ENCODE peak calls at places on chromosomes 13 and 19, in four cellular contexts. One of them, this sample, is unnamed.

GRCh38 chr19:58573658-58574164 is 576 bp upstream of the MZF1 start:
- DNase-seq in mesendoderm: no peak
- DNase-seq in H1: no peak
- DNase-seq in IMR-90: no peak
- DNase-seq in this sample: no peak

GRCh38 chr13:112217431-112217830 is 150.5 kb downstream of the SOX1 start:
- DNase-seq in H1: no peak
- DNase-seq in IMR-90: no peak
- DNase-seq in mesendoderm: no peak
- DNase-seq in this sample: no peak

GRCh38 chr13:99721606-99722384 is 220.5 kb downstream of the TM9SF2 start:
- DNase-seq in IMR-90: no peak
- DNase-seq in H1: peak; percentile 38
- DNase-seq in mesendoderm: no peak
- DNase-seq in this sample: peak; percentile 84

GRCh38 chr13:27712421-27712820 is 79.9 kb upstream of the GSX1 start:
- DNase-seq in mesendoderm: no peak
- DNase-seq in H1: no peak
- DNase-seq in IMR-90: no peak
- DNase-seq in this sample: no peak

GRCh38 chr19:34838248-34838647 is 65.2 kb upstream of the ZNF599 start:
- DNase-seq in H1: no peak
- DNase-seq in mesendoderm: peak; percentile 49
- DNase-seq in IMR-90: no peak
- DNase-seq in this sample: no peak

GRCh38 chr19:30670562-30671513 is 298.7 kb downstream of the ZNF536 start:
- DNase-seq in H1: no peak
- DNase-seq in mesendoderm: no peak
- DNase-seq in IMR-90: no peak
- DNase-seq in this sample: no peak

GRCh38 chr19:32692727-32693061 is 1.1 kb downstream of the NUDT19 start:
- DNase-seq in IMR-90: no peak
- DNase-seq in mesendoderm: no peak
- DNase-seq in H1: no peak
- DNase-seq in this sample: no peak

GRCh38 chr19:17073869-17074627 is 1.2 kb downstream of the HAUS8 start:
- DNase-seq in IMR-90: peak; percentile 16
- DNase-seq in H1: no peak
- DNase-seq in mesendoderm: peak; percentile 66
- DNase-seq in this sample: no peak

GRCh38 chr13:112871742-112872141 is 97.3 kb upstream of the MCF2L start:
- DNase-seq in mesendoderm: no peak
- DNase-seq in IMR-90: no peak
- DNase-seq in H1: no peak
- DNase-seq in this sample: no peak

GRCh38 chr19:50461066-50461875 is 15.0 kb upstream of the EMC10 start:
- DNase-seq in IMR-90: peak; percentile 64
- DNase-seq in H1: peak; percentile 84
- DNase-seq in mesendoderm: peak; percentile 72
- DNase-seq in this sample: peak; percentile 71

GRCh38 chr19:1514986-1515721 is 2.3 kb upstream of the ADAMTSL5 start:
- DNase-seq in mesendoderm: no peak
- DNase-seq in H1: no peak
- DNase-seq in IMR-90: no peak
- DNase-seq in this sample: no peak

GRCh38 chr19:2413159-2413558 is 14.2 kb downstream of the TIMM13 start:
- DNase-seq in IMR-90: no peak
- DNase-seq in H1: no peak
- DNase-seq in mesendoderm: no peak
- DNase-seq in this sample: no peak

GRCh38 chr13:100520936-100521765 is 67.4 kb downstream of the GGACT start:
- DNase-seq in mesendoderm: no peak
- DNase-seq in IMR-90: no peak
- DNase-seq in H1: no peak
- DNase-seq in this sample: no peak

GRCh38 chr19:57245959-57246358 is 5.5 kb downstream of the ZNF805 start:
- DNase-seq in H1: no peak
- DNase-seq in mesendoderm: no peak
- DNase-seq in IMR-90: no peak
- DNase-seq in this sample: no peak

GRCh38 chr13:79711631-79712030 is 230.7 kb downstream of the NDFIP2 start:
- DNase-seq in mesendoderm: no peak
- DNase-seq in H1: no peak
- DNase-seq in IMR-90: no peak
- DNase-seq in this sample: no peak

GRCh38 chr13:31131470-31131961 is 30.2 kb downstream of the HSPH1 start:
- DNase-seq in mesendoderm: no peak
- DNase-seq in IMR-90: no peak
- DNase-seq in H1: no peak
- DNase-seq in this sample: no peak

GRCh38 chr19:32104465-32105235 is 240.8 kb upstream of the ZNF507 start:
- DNase-seq in H1: peak; percentile 37
- DNase-seq in IMR-90: no peak
- DNase-seq in mesendoderm: no peak
- DNase-seq in this sample: no peak

GRCh38 chr19:17326595-17326966 is 8.1 kb downstream of the ANO8 start:
- DNase-seq in mesendoderm: peak; percentile 89
- DNase-seq in IMR-90: no peak
- DNase-seq in H1: no peak
- DNase-seq in this sample: no peak

GRCh38 chr13:80204642-80205041 is 136.3 kb downstream of the SPRY2 start:
- DNase-seq in mesendoderm: no peak
- DNase-seq in IMR-90: peak; percentile 38
- DNase-seq in H1: no peak
- DNase-seq in this sample: no peak

GRCh38 chr19:38721977-38722773 is 22.1 kb downstream of the CAPN12 start:
- DNase-seq in IMR-90: no peak
- DNase-seq in H1: no peak
- DNase-seq in mesendoderm: no peak
- DNase-seq in this sample: peak; percentile 46

GRCh38 chr13:108093616-108094015 is 121.7 kb downstream of the LIG4 start:
- DNase-seq in H1: no peak
- DNase-seq in IMR-90: no peak
- DNase-seq in mesendoderm: no peak
- DNase-seq in this sample: no peak

GRCh38 chr19:40611096-40611495 is 9.9 kb downstream of the LTBP4 start:
- DNase-seq in mesendoderm: no peak
- DNase-seq in H1: no peak
- DNase-seq in IMR-90: no peak
- DNase-seq in this sample: no peak

GRCh38 chr13:29817604-29818378 is 32.6 kb downstream of the UBL3 start:
- DNase-seq in H1: no peak
- DNase-seq in mesendoderm: no peak
- DNase-seq in IMR-90: peak; percentile 23
- DNase-seq in this sample: no peak

GRCh38 chr19:1441022-1441426 is 2.8 kb downstream of the RPS15 start:
- DNase-seq in mesendoderm: no peak
- DNase-seq in H1: no peak
- DNase-seq in IMR-90: no peak
- DNase-seq in this sample: no peak

GRCh38 chr19:21463449-21464105 is 41.8 kb upstream of the ZNF429 start:
- DNase-seq in H1: peak; percentile 81
- DNase-seq in IMR-90: no peak
- DNase-seq in mesendoderm: peak; percentile 98
- DNase-seq in this sample: peak; percentile 72

GRCh38 chr13:65966991-65967451 is 1263.1 kb downstream of the PCDH9 start:
- DNase-seq in H1: no peak
- DNase-seq in mesendoderm: peak; percentile 92
- DNase-seq in IMR-90: peak; percentile 45
- DNase-seq in this sample: no peak

GRCh38 chr19:55247621-55248099 is 11.2 kb downstream of the PPP6R1 start:
- DNase-seq in IMR-90: no peak
- DNase-seq in H1: no peak
- DNase-seq in mesendoderm: peak; percentile 54
- DNase-seq in this sample: no peak

GRCh38 chr13:109182777-109183465 is 553.5 kb downstream of the MYO16 start:
- DNase-seq in IMR-90: peak; percentile 22
- DNase-seq in H1: no peak
- DNase-seq in mesendoderm: peak; percentile 91
- DNase-seq in this sample: no peak

GRCh38 chr13:59641758-59642157 is 522.0 kb downstream of the DIAPH3 start:
- DNase-seq in H1: no peak
- DNase-seq in mesendoderm: peak; percentile 22
- DNase-seq in IMR-90: no peak
- DNase-seq in this sample: no peak

GRCh38 chr19:47226426-47227346 is 4.3 kb downstream of the BBC3 start:
- DNase-seq in mesendoderm: peak; percentile 89
- DNase-seq in IMR-90: peak; percentile 67
- DNase-seq in H1: peak; percentile 69
- DNase-seq in this sample: no peak

GRCh38 chr19:47227347-47228167 is 3.4 kb downstream of the BBC3 start:
- DNase-seq in H1: peak; percentile 94
- DNase-seq in mesendoderm: peak; percentile 100
- DNase-seq in IMR-90: peak; percentile 94
- DNase-seq in this sample: peak; percentile 96

GRCh38 chr19:47228937-47229673 is 1.9 kb downstream of the BBC3 start:
- DNase-seq in IMR-90: peak; percentile 61
- DNase-seq in H1: no peak
- DNase-seq in mesendoderm: peak; percentile 43
- DNase-seq in this sample: no peak

GRCh38 chr19:47228168-47228936 is 2.6 kb downstream of the BBC3 start:
- DNase-seq in H1: peak; percentile 72
- DNase-seq in IMR-90: peak; percentile 17
- DNase-seq in mesendoderm: peak; percentile 71
- DNase-seq in this sample: no peak

DNA sequence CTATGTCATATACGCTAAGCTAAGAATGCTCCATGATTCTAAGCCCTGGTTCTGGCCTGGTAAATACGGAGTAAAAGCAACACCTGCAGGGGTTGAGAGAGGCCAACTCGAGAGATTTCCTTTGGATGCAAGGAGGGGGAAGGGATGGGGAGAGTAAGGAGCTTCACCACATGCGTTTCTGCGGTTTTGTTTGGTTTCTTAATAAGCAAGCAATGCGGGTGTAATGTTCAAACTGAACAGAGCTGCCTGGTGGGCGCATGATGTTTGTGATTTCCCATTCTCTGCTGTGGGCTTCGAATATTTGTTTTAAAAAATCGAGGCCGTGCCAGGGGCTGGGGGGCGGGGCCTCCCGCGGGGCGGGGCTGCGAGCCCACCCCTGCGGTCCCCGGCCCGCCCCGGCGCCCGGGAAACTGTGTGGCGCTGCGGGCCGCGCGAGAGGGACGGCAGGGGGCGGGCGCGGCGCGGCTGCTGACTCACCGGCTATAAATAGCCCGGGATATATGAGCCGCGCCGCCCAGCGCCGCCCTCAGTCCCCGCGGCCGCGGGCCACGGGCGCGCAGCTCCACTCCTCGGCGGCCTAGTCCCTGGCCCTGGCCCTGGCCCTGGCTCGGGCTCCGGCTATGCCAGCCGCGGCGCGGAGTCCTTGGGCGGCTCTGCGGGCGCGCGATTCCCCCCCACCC is 5.1 kb downstream of the BBC3 start:
- DNase-seq in mesendoderm: peak; percentile 94
- DNase-seq in IMR-90: peak; percentile 84
- DNase-seq in H1: peak; percentile 91
- DNase-seq in this sample: peak; percentile 87
- H2BK15ac ChIP-seq in mesendoderm: no peak overlapping the region
- H2BK15ac ChIP-seq in IMR-90: peak overlapping the region; percentile 22
- H2BK15ac ChIP-seq in H1: no peak overlapping the region
- H2BK15ac ChIP-seq in this sample: peak overlapping the region; percentile 97

GRCh38 chr19:5245631-5246553 is 94.7 kb downstream of the PTPRS start:
- DNase-seq in mesendoderm: no peak
- DNase-seq in IMR-90: no peak
- DNase-seq in H1: no peak
- DNase-seq in this sample: no peak
- H2BK15ac ChIP-seq in mesendoderm: no peak overlapping the region
- H2BK15ac ChIP-seq in IMR-90: no peak overlapping the region
- H2BK15ac ChIP-seq in H1: no peak overlapping the region
- H2BK15ac ChIP-seq in this sample: no peak overlapping the region

GRCh38 chr13:42078113-42078769 is 29.8 kb downstream of the DGKH start:
- DNase-seq in IMR-90: no peak
- DNase-seq in mesendoderm: peak; percentile 63
- DNase-seq in H1: no peak
- DNase-seq in this sample: no peak
- H2BK15ac ChIP-seq in IMR-90: no peak overlapping the region
- H2BK15ac ChIP-seq in mesendoderm: no peak overlapping the region
- H2BK15ac ChIP-seq in H1: no peak overlapping the region
- H2BK15ac ChIP-seq in this sample: no peak overlapping the region

GRCh38 chr19:46371371-46371901 is 24.5 kb downstream of the PPP5C start:
- DNase-seq in IMR-90: peak; percentile 28
- DNase-seq in mesendoderm: peak; percentile 54
- DNase-seq in H1: no peak
- DNase-seq in this sample: no peak

GRCh38 chr19:46376241-46377153 is 29.6 kb downstream of the PPP5C start:
- DNase-seq in H1: no peak
- DNase-seq in IMR-90: no peak
- DNase-seq in mesendoderm: no peak
- DNase-seq in this sample: no peak

GRCh38 chr19:46374526-46375475 is 27.9 kb downstream of the PPP5C start:
- DNase-seq in IMR-90: no peak
- DNase-seq in mesendoderm: no peak
- DNase-seq in H1: no peak
- DNase-seq in this sample: no peak

GRCh38 chr19:46372901-46373572 is 26.1 kb downstream of the PPP5C start:
- DNase-seq in H1: peak; percentile 74
- DNase-seq in mesendoderm: peak; percentile 81
- DNase-seq in IMR-90: no peak
- DNase-seq in this sample: peak; percentile 11

DNA sequence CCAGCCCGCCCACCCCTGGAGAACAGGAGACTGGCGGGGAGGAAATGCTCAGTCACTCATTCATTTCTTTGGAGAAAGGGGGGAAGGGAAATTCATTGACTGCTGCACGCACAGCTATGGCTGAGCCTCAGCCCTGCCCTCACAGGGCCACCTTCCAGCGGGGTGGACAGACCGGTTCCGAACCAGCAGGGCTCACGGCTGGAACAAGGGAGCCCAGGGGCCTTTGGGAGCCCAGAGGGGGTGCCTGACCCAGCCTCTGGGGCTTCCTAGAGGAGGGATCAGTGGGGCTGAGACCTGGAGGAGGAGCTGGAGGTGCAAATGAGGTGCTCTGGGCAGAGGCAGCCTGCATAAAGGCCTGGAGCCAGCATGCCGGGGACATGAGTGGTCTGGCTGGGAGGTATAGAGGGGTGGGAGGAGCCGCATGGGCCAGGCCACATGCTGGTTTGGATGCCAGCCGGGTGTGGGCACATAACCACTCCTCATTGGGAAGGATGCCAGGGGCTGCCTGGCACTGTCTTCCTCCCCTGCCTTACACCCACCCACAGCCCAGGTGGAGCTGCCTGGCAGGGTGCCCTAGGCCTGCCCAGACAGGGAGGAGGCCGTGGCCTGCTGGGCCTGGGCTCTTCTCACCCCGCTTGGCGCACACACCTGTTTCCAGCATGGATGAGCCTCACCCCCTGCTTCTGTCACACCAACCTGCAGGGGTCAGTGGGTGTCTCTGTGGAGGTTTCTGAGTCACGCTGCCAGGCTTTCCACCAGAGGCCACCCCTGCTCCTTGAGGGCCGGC is 26.9 kb downstream of the PPP5C start:
- DNase-seq in H1: peak; percentile 73
- DNase-seq in mesendoderm: peak; percentile 95
- DNase-seq in IMR-90: peak; percentile 50
- DNase-seq in this sample: peak; percentile 20
- H2BK15ac ChIP-seq in H1: peak overlapping the region; percentile 94
- H2BK15ac ChIP-seq in mesendoderm: no peak overlapping the region
- H2BK15ac ChIP-seq in IMR-90: peak overlapping the region; percentile 34
- H2BK15ac ChIP-seq in this sample: peak overlapping the region; percentile 62

GRCh38 chr19:15200575-15201364 is at the start of gene NOTCH3:
- DNase-seq in H1: peak; percentile 77
- DNase-seq in IMR-90: no peak
- DNase-seq in mesendoderm: peak; percentile 43
- DNase-seq in this sample: peak; percentile 51
- H2BK15ac ChIP-seq in H1: no peak within 1 kb of the TSS
- H2BK15ac ChIP-seq in IMR-90: peak within 1 kb of the TSS; percentile 2
- H2BK15ac ChIP-seq in mesendoderm: no peak within 1 kb of the TSS
- H2BK15ac ChIP-seq in this sample: peak within 1 kb of the TSS; percentile 96

This sample was measured in neuronal stem cell.